ENCODE peak calls at places on chromosomes 5 and 9, in seven cellular contexts. Z is upper lobe of right lung, A is Peyer's patch, P is sigmoid colon, D is neural progenitor cell, O is GM06990, B is heart left ventricle. L is an unnamed sample.

GRCh38 chr9:97570899-97571298 is 62.3 kb downstream of the TSTD2 start:
- DNase-seq in Z (peak; percentile 62), A (no peak), P (peak; percentile 83), D (no peak), O (no peak), B (peak; percentile 87), L (no peak)

GRCh38 chr9:122097679-122098315 is 4.7 kb upstream of the TTLL11 start:
- DNase-seq in Z (no peak), A (no peak), P (no peak), D (no peak), O (no peak), B (no peak), L (no peak)

GRCh38 chr5:20360243-20360642 is 372.2 kb upstream of the CDH18 start:
- DNase-seq in Z (no peak), A (no peak), P (no peak), D (no peak), O (no peak), B (no peak), L (no peak)

GRCh38 chr5:155729684-155730059 is 597.3 kb upstream of the SGCD start:
- DNase-seq in Z (peak; percentile 59), A (no peak), P (no peak), D (peak; percentile 50), O (no peak), B (peak; percentile 84), L (peak; percentile 44)

GRCh38 chr9:3527653-3527960 is 1.8 kb upstream of the RFX3 start:
- DNase-seq in Z (no peak), A (no peak), P (no peak), D (no peak), O (no peak), B (no peak), L (no peak)

GRCh38 chr9:129145841-129146292 is 32.2 kb downstream of the IER5L start:
- DNase-seq in Z (no peak), A (no peak), P (peak; percentile 88), D (peak; percentile 70), O (no peak), B (peak; percentile 71), L (peak; percentile 96)

GRCh38 chr5:176573564-176574296 is 24.6 kb downstream of the CDHR2 start:
- DNase-seq in Z (peak; percentile 85), A (peak; percentile 77), P (peak; percentile 73), D (peak; percentile 75), O (peak; percentile 47), B (peak; percentile 61), L (peak; percentile 96)

GRCh38 chr5:112227911-112228631 is 191.0 kb downstream of the EPB41L4A start:
- DNase-seq in Z (no peak), A (no peak), P (no peak), D (no peak), O (no peak), B (no peak), L (no peak)

GRCh38 chr5:59460368-59461153 is 433.0 kb downstream of the PDE4D start:
- DNase-seq in Z (no peak), A (no peak), P (no peak), D (no peak), O (no peak), B (peak; percentile 39), L (no peak)

GRCh38 chr9:135343733-135344522 is 135.7 kb upstream of the PPP1R26 start:
- DNase-seq in Z (peak; percentile 84), A (peak; percentile 19), P (peak; percentile 70), D (peak; percentile 90), O (peak; percentile 26), B (peak; percentile 57), L (peak; percentile 97)

DNA sequence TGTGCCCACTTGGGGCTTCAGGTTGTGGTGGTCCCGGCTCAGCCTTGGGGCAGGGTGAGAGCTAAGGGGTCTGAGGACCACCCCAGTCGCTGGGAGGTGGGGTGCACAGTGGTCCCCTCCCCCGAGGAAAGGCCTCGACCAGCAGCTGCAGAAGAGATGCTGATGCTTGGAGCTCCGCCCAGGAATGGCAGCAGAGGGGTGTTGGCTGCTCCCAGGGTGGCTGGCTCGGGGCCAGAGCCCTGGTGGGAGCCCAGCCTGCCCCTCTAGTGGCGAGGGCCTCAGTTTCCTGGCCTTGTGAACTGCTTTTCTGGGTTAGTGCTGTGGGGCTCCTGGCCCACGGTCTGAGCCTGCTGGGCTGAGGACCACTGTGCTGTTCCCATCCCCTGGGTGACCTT is 1.2 kb downstream of the DIPK1B start:
- DNase-seq in Z (no peak), A (no peak), P (no peak), D (no peak), O (no peak), B (peak; percentile 66), L (no peak)
- H3K4me3 ChIP-seq in Z (peak overlapping the region; percentile 44), A (no peak overlapping the region), P (peak overlapping the region; percentile 51), D (peak overlapping the region; percentile 99), O (no peak overlapping the region), B (peak overlapping the region; percentile 77), L (peak overlapping the region; percentile 64)

GRCh38 chr9:133575673-133576590 is 33.3 kb downstream of the FAM163B start:
- DNase-seq in Z (no peak), A (no peak), P (no peak), D (no peak), O (no peak), B (no peak), L (peak; percentile 69)

GRCh38 chr9:133578524-133579230 is 30.5 kb downstream of the FAM163B start:
- DNase-seq in Z (no peak), A (no peak), P (no peak), D (no peak), O (no peak), B (no peak), L (peak; percentile 70)

GRCh38 chr9:133579231-133579560 is 30.0 kb downstream of the FAM163B start:
- DNase-seq in Z (no peak), A (no peak), P (no peak), D (no peak), O (no peak), B (no peak), L (no peak)

GRCh38 chr9:133576591-133577462 is 32.4 kb downstream of the FAM163B start:
- DNase-seq in Z (no peak), A (no peak), P (no peak), D (no peak), O (no peak), B (no peak), L (peak; percentile 66)

DNA sequence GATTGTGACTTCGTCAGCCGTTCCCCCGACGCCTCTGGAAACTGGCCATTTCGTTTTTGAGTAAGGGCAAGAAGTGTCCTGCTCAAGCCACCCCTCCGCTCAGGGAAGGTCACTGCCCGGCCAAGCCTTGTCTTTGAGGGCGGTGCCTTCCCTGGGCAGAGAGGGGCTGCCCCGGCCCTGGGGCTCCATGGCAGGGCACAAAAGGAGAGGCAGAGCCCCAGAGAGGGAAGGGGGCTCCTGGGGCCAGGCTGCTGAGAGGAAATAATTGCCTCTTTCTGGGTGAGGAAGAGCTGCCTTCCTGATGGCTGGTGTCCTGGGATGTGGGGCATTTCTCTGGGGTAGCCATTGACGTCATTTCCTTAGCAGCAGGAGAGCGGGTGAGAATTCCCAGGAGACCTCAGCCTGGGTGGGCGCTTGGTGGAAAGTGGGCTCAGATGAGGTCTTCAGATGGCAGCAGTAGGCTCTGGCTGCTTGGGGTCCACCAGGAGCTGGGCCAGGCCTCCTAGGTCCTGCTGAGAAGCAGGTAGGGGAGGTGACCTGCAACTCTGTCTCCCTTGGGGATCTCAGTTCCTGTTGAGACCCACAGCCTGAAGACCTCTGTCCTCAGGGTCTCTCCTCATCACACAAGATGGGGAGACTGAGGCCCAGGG is 31.6 kb downstream of the FAM163B start:
- DNase-seq in Z (no peak), A (no peak), P (no peak), D (no peak), O (no peak), B (no peak), L (no peak)
- H3K27me3 ChIP-seq in Z (peaks cover 8% of the 10 kb centered on the region), A (no peaks in the 10 kb centered on the region), P (peaks cover 21% of the 10 kb centered on the region), D (no peaks in the 10 kb centered on the region), O (no peaks in the 10 kb centered on the region), B (no peaks in the 10 kb centered on the region), L (no peaks in the 10 kb centered on the region)

GRCh38 chr9:99921875-99922710 is 15.6 kb downstream of the STX17 start:
- DNase-seq in Z (no peak), A (no peak), P (no peak), D (no peak), O (no peak), B (no peak), L (no peak)
- H3K36me3 ChIP-seq in Z (peaks cover 47% of the 10 kb centered on the region), A (peaks cover 50% of the 10 kb centered on the region), P (peaks cover 21% of the 10 kb centered on the region), D (peaks cover 13% of the 10 kb centered on the region), O (peaks cover 6% of the 10 kb centered on the region), B (peaks cover 10% of the 10 kb centered on the region), L (peaks cover 1% of the 10 kb centered on the region)

GRCh38 chr9:133759146-133759900 is 21.2 kb upstream of the SARDH start:
- DNase-seq in Z (peak; percentile 67), A (no peak), P (peak; percentile 68), D (no peak), O (no peak), B (peak; percentile 48), L (peak; percentile 97)
- H3K4me3 ChIP-seq in Z (no peak overlapping the region), A (no peak overlapping the region), P (no peak overlapping the region), D (no peak overlapping the region), O (no peak overlapping the region), B (no peak overlapping the region), L (no peak overlapping the region)

GRCh38 chr9:92896037-92896436 is 18.2 kb upstream of the ZNF484 start:
- DNase-seq in Z (no peak), A (no peak), P (no peak), D (no peak), O (no peak), B (no peak), L (no peak)
- H3K27me3 ChIP-seq in Z (no peaks in the 10 kb centered on the region), A (no peaks in the 10 kb centered on the region), P (no peaks in the 10 kb centered on the region), D (no peaks in the 10 kb centered on the region), O (no peaks in the 10 kb centered on the region), B (no peaks in the 10 kb centered on the region), L (no peaks in the 10 kb centered on the region)

L was measured in H7.